ENCODE peak calls at places on chromosome 15, in nine cellular contexts. J is neuronal stem cell, C is uterus, X is thoracic aorta, S is mesendoderm, V is HL-60, D is thyroid gland, G is epithelial cell of esophagus, U is lung. O is an unnamed sample.

GRCh38 chr15:51965691-51966090 is 5.9 kb downstream of the LEO1 start:
- DNase-seq in D (no peak), C (no peak), J (no peak), U (no peak), X (no peak), S (no peak), G (no peak), V (no peak), O (no peak)

GRCh38 chr15:67456677-67457529 is 64.0 kb upstream of the C15orf61 start:
- DNase-seq in V (peak; percentile 83), U (peak; percentile 86), S (peak; percentile 75), D (peak; percentile 87), C (peak; percentile 59), X (peak; percentile 19), G (peak; percentile 75), J (peak; percentile 69), O (peak; percentile 77)

GRCh38 chr15:69145694-69146492 is 14.5 kb upstream of the GLCE start:
- DNase-seq in U (no peak), X (no peak), D (no peak), S (no peak), J (no peak), C (no peak), V (no peak), G (no peak), O (no peak)

GRCh38 chr15:40016224-40016865 is 22.6 kb downstream of the SRP14 start:
- DNase-seq in C (no peak), S (no peak), J (no peak), D (no peak), G (no peak), U (no peak), X (no peak), V (no peak), O (peak; percentile 14)

GRCh38 chr15:70152070-70152480 is 54.4 kb upstream of the TLE3 start:
- DNase-seq in X (no peak), S (peak; percentile 78), U (no peak), J (no peak), C (no peak), D (peak; percentile 50), G (peak; percentile 26), V (peak; percentile 57), O (peak; percentile 55)

GRCh38 chr15:79743032-79743431 is 153.8 kb downstream of the MTHFS start:
- DNase-seq in J (no peak), S (peak; percentile 8), G (no peak), X (no peak), U (no peak), V (no peak), D (no peak), C (no peak), O (no peak)

GRCh38 chr15:101578443-101578894 is 73.7 kb downstream of the TM2D3 start:
- DNase-seq in U (no peak), S (peak; percentile 50), J (no peak), D (no peak), G (peak; percentile 48), V (peak; percentile 76), C (no peak), X (no peak), O (peak; percentile 22)

GRCh38 chr15:66084704-66085103 is 168.8 kb downstream of the MEGF11 start:
- DNase-seq in V (no peak), X (no peak), U (no peak), J (no peak), S (no peak), G (no peak), C (no peak), D (no peak), O (no peak)

GRCh38 chr15:81049835-81050234 is 49.1 kb downstream of the TLNRD1 start:
- DNase-seq in S (no peak), D (no peak), G (no peak), U (no peak), J (no peak), C (no peak), X (no peak), V (no peak), O (no peak)

GRCh38 chr15:49293941-49294340 is 123.9 kb downstream of the GALK2 start:
- DNase-seq in D (no peak), U (no peak), S (no peak), G (no peak), V (no peak), X (no peak), J (no peak), C (no peak), O (no peak)

GRCh38 chr15:37032091-37032775 is 68.1 kb downstream of the MEIS2 start:
- DNase-seq in G (no peak), S (no peak), C (no peak), V (no peak), J (no peak), X (no peak), U (peak; percentile 64), D (no peak), O (no peak)

GRCh38 chr15:37034835-37035234 is 65.5 kb downstream of the MEIS2 start:
- DNase-seq in G (no peak), X (no peak), U (no peak), S (no peak), J (no peak), D (no peak), C (no peak), V (no peak), O (no peak)

GRCh38 chr15:37037256-37037655 is 63.1 kb downstream of the MEIS2 start:
- DNase-seq in C (no peak), U (no peak), V (no peak), D (no peak), S (no peak), J (no peak), X (no peak), G (no peak), O (no peak)

GRCh38 chr15:37035349-37035748 is 65.0 kb downstream of the MEIS2 start:
- DNase-seq in S (no peak), J (no peak), D (no peak), U (no peak), X (no peak), V (no peak), G (no peak), C (no peak), O (no peak)

DNA sequence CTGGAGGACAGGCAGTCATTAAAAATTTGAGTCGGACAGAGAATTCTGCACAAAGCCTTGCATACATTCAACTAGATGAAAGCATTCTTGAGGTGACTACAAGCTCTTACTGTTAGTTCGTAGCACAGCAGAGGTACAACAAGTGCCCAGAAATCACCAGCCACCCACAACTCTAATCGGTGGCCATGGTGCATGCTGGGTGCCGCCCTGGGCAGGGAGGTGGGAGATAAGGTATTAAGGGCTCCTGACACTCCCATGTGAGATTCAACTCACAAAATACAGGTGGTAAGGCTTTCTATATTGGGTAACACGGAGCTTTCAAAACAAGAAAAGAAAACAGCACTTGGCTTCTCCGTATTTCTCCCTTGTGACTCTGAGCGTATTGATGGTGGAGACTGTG is 66.0 kb downstream of the MEIS2 start:
- DNase-seq in U (no peak), C (no peak), J (no peak), V (no peak), D (no peak), X (no peak), G (no peak), S (no peak), O (no peak)
- H3K4me3 ChIP-seq in U (no peak overlapping the region), C (no peak overlapping the region), J (no peak overlapping the region), V (no peak overlapping the region), D (no peak overlapping the region), X (no peak overlapping the region), G (no peak overlapping the region), S (no peak overlapping the region), O (no peak overlapping the region)

GRCh38 chr15:31298707-31299172 is 27.9 kb upstream of the KLF13 start:
- DNase-seq in J (no peak), S (no peak), D (no peak), G (no peak), C (no peak), V (no peak), U (peak; percentile 16), X (no peak), O (no peak)

GRCh38 chr15:31300981-31301686 is 25.5 kb upstream of the KLF13 start:
- DNase-seq in X (no peak), D (no peak), S (peak; percentile 35), U (peak; percentile 24), V (no peak), G (no peak), J (no peak), C (no peak), O (peak; percentile 3)

GRCh38 chr15:31301687-31301990 is 25.0 kb upstream of the KLF13 start:
- DNase-seq in X (no peak), J (no peak), V (no peak), D (no peak), U (no peak), G (no peak), S (no peak), C (no peak), O (no peak)

GRCh38 chr15:31299588-31300207 is 26.9 kb upstream of the KLF13 start:
- DNase-seq in X (no peak), S (no peak), C (no peak), V (no peak), G (peak; percentile 11), U (peak; percentile 20), J (no peak), D (no peak), O (peak; percentile 3)

GRCh38 chr15:31300208-31300661 is 26.4 kb upstream of the KLF13 start:
- DNase-seq in X (no peak), J (no peak), D (no peak), U (peak; percentile 28), S (no peak), V (no peak), G (no peak), C (no peak), O (peak; percentile 4)
- H3K4me3 ChIP-seq in X (no peak overlapping the region), J (no peak overlapping the region), D (no peak overlapping the region), U (no peak overlapping the region), S (no peak overlapping the region), V (no peak overlapping the region), G (no peak overlapping the region), C (no peak overlapping the region), O (no peak overlapping the region)

GRCh38 chr15:45703670-45704328 is 69.0 kb downstream of the SQOR start:
- DNase-seq in C (no peak), U (no peak), X (no peak), J (peak; percentile 12), G (no peak), V (no peak), S (peak; percentile 74), D (no peak), O (no peak)
- H3K4me3 ChIP-seq in C (peak overlapping the region; percentile 35), U (no peak overlapping the region), X (peak overlapping the region; percentile 71), J (peak overlapping the region; percentile 86), G (peak overlapping the region; percentile 70), V (no peak overlapping the region), S (peak overlapping the region; percentile 60), D (no peak overlapping the region), O (no peak overlapping the region)

DNA sequence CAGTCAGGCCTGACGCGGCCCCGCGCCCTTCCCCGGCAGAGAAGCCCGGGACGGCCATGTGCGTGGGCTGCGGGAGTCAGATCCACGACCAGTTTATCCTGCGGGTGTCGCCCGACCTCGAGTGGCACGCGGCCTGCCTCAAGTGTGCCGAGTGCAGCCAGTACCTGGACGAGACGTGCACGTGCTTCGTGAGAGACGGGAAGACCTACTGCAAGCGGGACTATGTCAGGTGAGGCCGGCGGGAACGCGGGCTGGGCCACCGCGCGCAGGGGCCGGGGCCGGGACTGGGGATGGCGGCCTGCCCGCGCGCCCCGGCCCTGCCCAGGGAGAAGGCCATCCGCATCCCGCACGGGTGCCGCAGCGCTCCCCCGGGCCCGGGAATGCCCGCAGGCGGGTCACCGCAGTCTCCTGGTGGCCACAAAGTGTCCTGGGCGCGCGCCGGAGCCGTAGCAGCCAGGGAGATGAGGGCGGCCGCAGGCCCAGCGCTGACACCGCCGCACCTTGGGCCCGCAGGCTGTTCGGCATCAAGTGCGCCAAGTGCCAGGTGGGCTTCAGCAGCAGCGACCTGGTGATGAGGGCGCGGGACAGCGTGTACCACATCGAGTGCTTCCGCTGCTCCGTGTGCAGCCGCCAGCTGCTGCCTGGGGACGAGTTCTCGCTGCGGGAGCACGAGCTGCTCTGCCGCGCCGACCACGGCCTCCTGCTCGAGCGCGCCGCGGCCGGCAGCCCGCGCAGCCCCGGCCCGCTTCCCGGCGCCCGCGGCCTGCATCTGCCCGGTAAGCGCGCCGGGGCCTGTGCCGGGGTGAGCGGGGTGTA is 1.4 kb downstream of the ISL2 start:
- DNase-seq in U (no peak), G (no peak), X (no peak), V (peak; percentile 49), D (no peak), C (no peak), S (peak; percentile 63), J (peak; percentile 59), O (no peak)
- H3K4me3 ChIP-seq in U (no peak overlapping the region), G (no peak overlapping the region), X (no peak overlapping the region), V (peak overlapping the region; percentile 66), D (no peak overlapping the region), C (no peak overlapping the region), S (no peak overlapping the region), J (peak overlapping the region; percentile 70), O (peak overlapping the region; percentile 22)

O was measured in prostate gland.